ENCODE peak calls at places on chromosomes 5 and 9, in eight cellular contexts. U, X, L, D, S, Z, K and F are unnamed samples. For H3K4me1, the result is how much of the 10 kb centered on the place peaks cover.

GRCh38 chr9:22911632-22912031 is 465.0 kb downstream of the DMRTA1 start:
- DNase-seq in L (no peak), D (no peak), X (no peak), S (no peak), K (no peak), U (no peak), Z (no peak), F (no peak)

GRCh38 chr5:168314735-168315411 is 23.4 kb downstream of the WWC1 start:
- DNase-seq in K (peak), Z (peak), D (peak), X (peak), U (no peak), S (no peak), L (no peak), F (peak)

GRCh38 chr5:72815580-72816296 is 723 bp upstream of the TNPO1 start:
- DNase-seq in L (no peak), K (no peak), D (no peak), X (no peak), U (no peak), S (no peak), Z (no peak), F (no peak)

GRCh38 chr9:70053864-70054263 is 10.2 kb downstream of the MAMDC2 start:
- DNase-seq in L (no peak), S (peak), K (no peak), X (no peak), Z (no peak), D (no peak), U (no peak), F (peak)

GRCh38 chr5:112417931-112418358 is 1.1 kb downstream of the EPB41L4A start:
- DNase-seq in U (peak), Z (peak), X (peak), K (peak), S (peak), D (peak), L (peak), F (peak)

GRCh38 chr9:116842658-116843057 is 155.6 kb downstream of the TRIM32 start:
- DNase-seq in U (no peak), K (no peak), X (no peak), D (no peak), Z (no peak), S (no peak), L (no peak), F (no peak)

GRCh38 chr9:131577005-131578000 is 32.0 kb downstream of the PRRT1B start:
- DNase-seq in X (no peak), D (no peak), L (no peak), K (no peak), S (no peak), U (no peak), Z (no peak), F (no peak)

GRCh38 chr5:38453506-38453905 is 102.9 kb downstream of the LIFR start:
- DNase-seq in S (no peak), Z (no peak), X (no peak), K (no peak), U (no peak), D (no peak), L (no peak), F (no peak)

GRCh38 chr9:79799691-79800345 is 228.1 kb downstream of the TLE4 start:
- DNase-seq in X (no peak), L (no peak), U (no peak), S (peak), Z (no peak), D (no peak), K (no peak), F (no peak)

GRCh38 chr9:91001146-91001611 is 199.6 kb downstream of the SYK start:
- DNase-seq in Z (no peak), L (no peak), U (no peak), S (no peak), K (no peak), D (no peak), X (peak), F (peak)

GRCh38 chr9:106745876-106746275 is 117.1 kb upstream of the ZNF462 start:
- DNase-seq in S (no peak), X (no peak), D (no peak), K (no peak), L (no peak), U (no peak), Z (no peak), F (peak)

GRCh38 chr9:126334626-126335621 is 8.3 kb downstream of the MVB12B start:
- DNase-seq in U (no peak), L (no peak), K (no peak), X (no peak), Z (no peak), S (no peak), D (no peak), F (no peak)

GRCh38 chr5:172104021-172104420 is 84.0 kb downstream of the STK10 start:
- DNase-seq in K (no peak), Z (no peak), X (no peak), L (no peak), S (no peak), D (no peak), U (no peak), F (no peak)

GRCh38 chr9:121700831-121701419 is 49.5 kb downstream of the DAB2IP start:
- DNase-seq in K (no peak), D (no peak), Z (no peak), X (no peak), L (no peak), S (no peak), U (no peak), F (no peak)

GRCh38 chr9:115373000-115373709 is 255.2 kb upstream of the TNC start:
- DNase-seq in K (no peak), L (no peak), U (no peak), Z (no peak), S (no peak), D (no peak), X (peak), F (peak)

GRCh38 chr9:91374939-91375338 is 13.2 kb upstream of the AUH start:
- DNase-seq in U (no peak), K (no peak), X (no peak), L (no peak), Z (no peak), S (no peak), D (no peak), F (peak)

GRCh38 chr5:27702339-27702820 is 664.0 kb upstream of the CDH9 start:
- DNase-seq in L (no peak), Z (no peak), X (no peak), K (no peak), D (no peak), S (no peak), U (no peak), F (no peak)

GRCh38 chr9:126407125-126407870 is 80.7 kb downstream of the MVB12B start:
- DNase-seq in Z (no peak), L (no peak), S (no peak), X (no peak), D (no peak), K (no peak), U (no peak), F (no peak)

GRCh38 chr5:34048143-34048542 is 5.1 kb upstream of the C1QTNF3 start:
- DNase-seq in Z (no peak), L (no peak), X (no peak), K (no peak), U (no peak), S (no peak), D (no peak), F (no peak)

GRCh38 chr5:113673041-113673440 is 159.5 kb downstream of the YTHDC2 start:
- DNase-seq in S (no peak), L (no peak), Z (no peak), U (no peak), D (no peak), K (no peak), X (no peak), F (no peak)

GRCh38 chr5:156918311-156918845 is 44.6 kb downstream of the TIMD4 start:
- DNase-seq in X (no peak), Z (no peak), L (no peak), S (no peak), D (no peak), K (no peak), U (no peak), F (no peak)

GRCh38 chr9:115198018-115198417 is 80.1 kb upstream of the TNC start:
- DNase-seq in X (no peak), L (peak), S (peak), D (peak), K (peak), U (no peak), Z (no peak), F (peak)

GRCh38 chr5:122775713-122776084 is 819 bp downstream of the SNX2 start:
- DNase-seq in L (no peak), K (no peak), S (no peak), X (no peak), D (no peak), U (no peak), Z (no peak), F (no peak)

GRCh38 chr5:180665682-180666404 is 16.4 kb upstream of the FLT4 start:
- DNase-seq in Z (no peak), S (no peak), K (no peak), U (no peak), L (no peak), D (no peak), X (no peak), F (no peak)

GRCh38 chr5:137737349-137738256 is 1.7 kb upstream of the KLHL3 start:
- DNase-seq in L (peak), U (no peak), Z (no peak), K (peak), X (peak), D (peak), S (peak), F (peak)

GRCh38 chr5:157670662-157671591 is at the start of gene C5orf52:
- DNase-seq in D (peak), L (peak), X (no peak), K (peak), U (peak), Z (peak), S (no peak), F (no peak)

GRCh38 chr9:98182069-98182820 is 10.2 kb downstream of the CORO2A start:
- DNase-seq in S (no peak), L (no peak), U (no peak), X (no peak), Z (no peak), K (no peak), D (no peak), F (no peak)

GRCh38 chr5:100901851-100902341 is 1.2 kb downstream of the ST8SIA4 start:
- DNase-seq in K (peak), D (peak), U (peak), X (peak), S (peak), L (no peak), Z (no peak), F (peak)

GRCh38 chr9:118652935-118653334 is 716.3 kb downstream of the BRINP1 start:
- DNase-seq in X (no peak), D (no peak), Z (no peak), K (no peak), L (no peak), U (no peak), S (no peak), F (peak)
- H3K27ac ChIP-seq in X (no peak), D (no peak), Z (no peak), K (no peak), L (no peak), U (no peak), S (no peak), F (no peak)

GRCh38 chr5:151082274-151082902 is 1.6 kb upstream of the TNIP1 start:
- DNase-seq in Z (no peak), K (peak), X (no peak), L (no peak), D (peak), S (no peak), U (no peak), F (no peak)
- TF ChIP-seq CTCF in Z (peak), K (peak), X (peak), L (no peak), D (no peak), S (peak), U (no peak), F (peak)

GRCh38 chr9:137407590-137408300 is 15.2 kb downstream of the EXD3 start:
- DNase-seq in X (no peak), S (no peak), U (no peak), Z (peak), K (no peak), D (no peak), L (peak), F (no peak)
- H3K4me1 ChIP-seq in X (under half), S (under half), U (under half), Z (under half), K (under half), D (under half), L (under half), F (under half)

GRCh38 chr5:124907098-124907644 is 160.7 kb upstream of the ZNF608 start:
- DNase-seq in D (no peak), K (no peak), X (no peak), Z (no peak), L (peak), U (no peak), S (peak), F (no peak)
- H3K27ac ChIP-seq in D (peak), K (peak), X (peak), Z (no peak), L (peak), U (peak), S (peak), F (no peak)

GRCh38 chr5:30343707-30344106 is 849.8 kb upstream of the CDH6 start:
- DNase-seq in D (no peak), U (no peak), S (no peak), L (no peak), K (no peak), X (no peak), Z (no peak), F (no peak)

GRCh38 chr5:30347858-30348257 is 845.6 kb upstream of the CDH6 start:
- DNase-seq in X (no peak), L (no peak), Z (no peak), U (no peak), D (no peak), K (no peak), S (no peak), F (no peak)
- TF ChIP-seq CTCF in X (no peak), L (no peak), Z (no peak), U (no peak), D (no peak), K (no peak), S (no peak), F (no peak)